ENCODE peak calls at places on chromosomes 2 and 18, in eight cellular contexts. One of them, this sample, is unnamed.
A peak's percentile ranks its signal among the peaks of the same experiment; 100 is the strongest.

GRCh38 chr2:191218292-191218898 is 26.8 kb upstream of the MYO1B start:
- DNase-seq in transverse colon: peak; percentile 41
- DNase-seq in fibroblast of lung: peak; percentile 81
- DNase-seq in esophagus squamous epithelium: no peak
- DNase-seq in OCI-LY7: peak; percentile 57
- DNase-seq in Panc1: peak; percentile 88
- DNase-seq in breast epithelium: no peak
- DNase-seq in testis: peak; percentile 69
- DNase-seq in this sample: no peak

GRCh38 chr2:170929686-170930050 is 615 bp downstream of the GORASP2 start:
- DNase-seq in Panc1: no peak
- DNase-seq in transverse colon: peak; percentile 68
- DNase-seq in fibroblast of lung: peak; percentile 33
- DNase-seq in esophagus squamous epithelium: no peak
- DNase-seq in testis: peak; percentile 62
- DNase-seq in OCI-LY7: peak; percentile 72
- DNase-seq in breast epithelium: peak; percentile 67
- DNase-seq in this sample: peak; percentile 75

GRCh38 chr18:28439870-28440269 is 262.9 kb upstream of the CDH2 start:
- DNase-seq in testis: no peak
- DNase-seq in transverse colon: no peak
- DNase-seq in breast epithelium: no peak
- DNase-seq in fibroblast of lung: no peak
- DNase-seq in esophagus squamous epithelium: no peak
- DNase-seq in OCI-LY7: no peak
- DNase-seq in Panc1: no peak
- DNase-seq in this sample: no peak

GRCh38 chr2:141513853-141514252 is 617.0 kb downstream of the LRP1B start:
- DNase-seq in Panc1: no peak
- DNase-seq in fibroblast of lung: no peak
- DNase-seq in OCI-LY7: no peak
- DNase-seq in transverse colon: no peak
- DNase-seq in testis: no peak
- DNase-seq in esophagus squamous epithelium: no peak
- DNase-seq in breast epithelium: no peak
- DNase-seq in this sample: no peak

GRCh38 chr18:47251289-47252120 is at the start of gene SKOR2:
- DNase-seq in breast epithelium: no peak
- DNase-seq in OCI-LY7: no peak
- DNase-seq in transverse colon: no peak
- DNase-seq in testis: no peak
- DNase-seq in fibroblast of lung: no peak
- DNase-seq in esophagus squamous epithelium: no peak
- DNase-seq in Panc1: no peak
- DNase-seq in this sample: no peak

GRCh38 chr2:62801814-62802524 is 96.5 kb downstream of the EHBP1 start:
- DNase-seq in Panc1: no peak
- DNase-seq in transverse colon: no peak
- DNase-seq in breast epithelium: no peak
- DNase-seq in fibroblast of lung: no peak
- DNase-seq in OCI-LY7: peak; percentile 3
- DNase-seq in testis: no peak
- DNase-seq in esophagus squamous epithelium: no peak
- DNase-seq in this sample: no peak

GRCh38 chr2:64799592-64800252 is 146.0 kb upstream of the SERTAD2 start:
- DNase-seq in breast epithelium: no peak
- DNase-seq in transverse colon: no peak
- DNase-seq in Panc1: no peak
- DNase-seq in testis: no peak
- DNase-seq in fibroblast of lung: no peak
- DNase-seq in OCI-LY7: no peak
- DNase-seq in esophagus squamous epithelium: no peak
- DNase-seq in this sample: no peak

GRCh38 chr2:61993422-61994024 is 88.0 kb downstream of the COMMD1 start:
- DNase-seq in esophagus squamous epithelium: no peak
- DNase-seq in fibroblast of lung: peak; percentile 71
- DNase-seq in breast epithelium: no peak
- DNase-seq in Panc1: peak; percentile 38
- DNase-seq in transverse colon: peak; percentile 22
- DNase-seq in OCI-LY7: peak; percentile 80
- DNase-seq in testis: peak; percentile 49
- DNase-seq in this sample: no peak

GRCh38 chr18:78980777-78981651 is 1.4 kb downstream of the SALL3 start:
- DNase-seq in esophagus squamous epithelium: no peak
- DNase-seq in Panc1: no peak
- DNase-seq in transverse colon: no peak
- DNase-seq in fibroblast of lung: no peak
- DNase-seq in testis: no peak
- DNase-seq in breast epithelium: no peak
- DNase-seq in OCI-LY7: no peak
- DNase-seq in this sample: no peak

GRCh38 chr2:106685180-106685897 is 198.2 kb downstream of the CD8B2 start:
- DNase-seq in breast epithelium: no peak
- DNase-seq in transverse colon: no peak
- DNase-seq in OCI-LY7: no peak
- DNase-seq in esophagus squamous epithelium: no peak
- DNase-seq in Panc1: no peak
- DNase-seq in fibroblast of lung: no peak
- DNase-seq in testis: no peak
- DNase-seq in this sample: no peak

DNA sequence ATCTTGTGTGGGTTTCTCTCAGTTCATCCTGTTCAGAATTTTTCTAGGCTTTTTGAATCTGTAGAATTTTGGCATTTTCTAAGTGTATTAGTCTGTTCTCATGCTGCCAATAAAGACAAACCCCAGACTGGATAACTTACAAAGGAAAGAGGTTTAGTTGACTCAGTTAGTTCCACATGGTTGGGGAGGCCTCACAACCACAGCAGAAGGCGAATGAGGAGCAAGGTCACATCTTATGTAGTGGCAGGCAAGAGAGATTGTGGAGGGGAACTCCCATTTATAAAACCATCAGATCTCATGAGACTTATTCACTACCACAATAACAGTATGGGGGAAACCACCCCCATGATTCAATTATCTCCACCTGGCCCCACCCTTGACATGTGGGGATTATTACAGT is 199.2 kb downstream of the ST6GAL2 start:
- DNase-seq in breast epithelium: no peak
- DNase-seq in testis: no peak
- DNase-seq in OCI-LY7: no peak
- DNase-seq in Panc1: no peak
- DNase-seq in esophagus squamous epithelium: no peak
- DNase-seq in transverse colon: no peak
- DNase-seq in fibroblast of lung: no peak
- DNase-seq in this sample: no peak
- TF ChIP-seq CTCF in breast epithelium: no peak
- TF ChIP-seq CTCF in testis: no peak
- TF ChIP-seq CTCF in OCI-LY7: no peak
- TF ChIP-seq CTCF in Panc1: no peak
- TF ChIP-seq CTCF in esophagus squamous epithelium: no peak
- TF ChIP-seq CTCF in transverse colon: no peak
- TF ChIP-seq CTCF in fibroblast of lung: no peak
- TF ChIP-seq CTCF in this sample: no peak

GRCh38 chr2:71455011-71455740 is 1.8 kb downstream of the DYSF start:
- DNase-seq in transverse colon: no peak
- DNase-seq in OCI-LY7: no peak
- DNase-seq in Panc1: no peak
- DNase-seq in fibroblast of lung: no peak
- DNase-seq in breast epithelium: no peak
- DNase-seq in testis: no peak
- DNase-seq in esophagus squamous epithelium: no peak
- DNase-seq in this sample: peak; percentile 53

GRCh38 chr2:71454221-71455010 is 1.1 kb downstream of the DYSF start:
- DNase-seq in Panc1: no peak
- DNase-seq in transverse colon: no peak
- DNase-seq in testis: no peak
- DNase-seq in OCI-LY7: no peak
- DNase-seq in breast epithelium: no peak
- DNase-seq in esophagus squamous epithelium: no peak
- DNase-seq in fibroblast of lung: no peak
- DNase-seq in this sample: peak; percentile 71

GRCh38 chr2:71456617-71457016 is 3.3 kb downstream of the DYSF start:
- DNase-seq in testis: no peak
- DNase-seq in transverse colon: no peak
- DNase-seq in OCI-LY7: no peak
- DNase-seq in Panc1: no peak
- DNase-seq in fibroblast of lung: no peak
- DNase-seq in esophagus squamous epithelium: no peak
- DNase-seq in breast epithelium: no peak
- DNase-seq in this sample: no peak

GRCh38 chr2:71457123-71457958 is 4.0 kb downstream of the DYSF start:
- DNase-seq in breast epithelium: no peak
- DNase-seq in Panc1: no peak
- DNase-seq in fibroblast of lung: no peak
- DNase-seq in testis: no peak
- DNase-seq in transverse colon: no peak
- DNase-seq in OCI-LY7: no peak
- DNase-seq in esophagus squamous epithelium: no peak
- DNase-seq in this sample: no peak

DNA sequence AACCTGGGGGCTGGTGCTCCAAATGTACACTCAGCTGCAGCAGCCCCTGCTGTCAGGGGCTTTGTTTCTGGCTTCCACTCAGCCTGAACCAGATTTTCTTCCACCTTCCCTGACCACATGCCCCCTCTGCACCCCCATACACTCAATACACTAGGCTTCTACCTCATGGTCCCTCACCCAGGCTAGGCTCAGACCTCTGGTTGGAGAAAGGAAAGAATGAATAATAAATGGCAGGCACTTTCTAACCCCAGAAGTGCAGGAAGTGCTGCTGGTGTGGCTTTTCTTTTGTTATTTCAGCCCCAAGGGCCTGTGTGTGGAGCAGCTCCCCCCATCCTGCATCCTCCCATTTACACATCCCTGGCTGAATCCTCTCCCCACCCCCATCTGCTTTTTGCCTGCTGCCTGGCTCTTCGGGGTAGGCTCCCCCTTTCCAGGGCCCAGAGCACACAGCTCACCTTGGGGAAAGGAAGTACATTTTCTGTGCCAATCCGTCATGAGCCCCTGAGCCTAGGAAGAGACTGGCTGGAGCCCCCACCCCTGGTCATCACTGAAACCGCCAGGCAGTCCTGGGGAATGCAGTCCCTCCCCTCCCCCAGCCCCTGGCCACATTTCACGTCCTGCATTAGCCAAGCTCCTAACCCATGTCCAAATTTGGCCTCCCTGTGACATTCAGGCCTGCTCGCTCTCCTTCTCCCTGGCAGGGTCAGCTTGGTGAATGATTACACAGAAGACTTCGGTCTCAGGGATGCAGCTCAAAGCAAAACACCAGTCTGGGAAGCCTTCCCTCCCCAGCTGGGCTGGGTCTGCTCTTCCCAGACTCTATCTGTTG is 2.6 kb downstream of the DYSF start:
- DNase-seq in transverse colon: no peak
- DNase-seq in fibroblast of lung: no peak
- DNase-seq in OCI-LY7: peak; percentile 7
- DNase-seq in breast epithelium: no peak
- DNase-seq in testis: no peak
- DNase-seq in Panc1: no peak
- DNase-seq in esophagus squamous epithelium: no peak
- DNase-seq in this sample: peak; percentile 64
- H3K4me1 ChIP-seq in transverse colon: peaks cover 8% of the 10 kb centered on the region
- H3K4me1 ChIP-seq in fibroblast of lung: no peaks in the 10 kb centered on the region
- H3K4me1 ChIP-seq in OCI-LY7: peaks cover 10% of the 10 kb centered on the region
- H3K4me1 ChIP-seq in breast epithelium: no peaks in the 10 kb centered on the region
- H3K4me1 ChIP-seq in testis: peaks cover 14% of the 10 kb centered on the region
- H3K4me1 ChIP-seq in Panc1: no peaks in the 10 kb centered on the region
- H3K4me1 ChIP-seq in esophagus squamous epithelium: peaks cover 11% of the 10 kb centered on the region
- H3K4me1 ChIP-seq in this sample: peaks cover 12% of the 10 kb centered on the region

GRCh38 chr2:128512664-128513415 is 194.2 kb upstream of the HS6ST1 start:
- DNase-seq in esophagus squamous epithelium: no peak
- DNase-seq in transverse colon: no peak
- DNase-seq in fibroblast of lung: peak; percentile 9
- DNase-seq in Panc1: no peak
- DNase-seq in testis: peak; percentile 90
- DNase-seq in OCI-LY7: no peak
- DNase-seq in breast epithelium: no peak
- DNase-seq in this sample: no peak

GRCh38 chr2:128511731-128512663 is 193.3 kb upstream of the HS6ST1 start:
- DNase-seq in testis: no peak
- DNase-seq in OCI-LY7: no peak
- DNase-seq in fibroblast of lung: no peak
- DNase-seq in Panc1: no peak
- DNase-seq in breast epithelium: no peak
- DNase-seq in transverse colon: no peak
- DNase-seq in esophagus squamous epithelium: no peak
- DNase-seq in this sample: no peak

GRCh38 chr2:128514555-128514955 is 195.9 kb upstream of the HS6ST1 start:
- DNase-seq in esophagus squamous epithelium: no peak
- DNase-seq in Panc1: no peak
- DNase-seq in OCI-LY7: no peak
- DNase-seq in testis: no peak
- DNase-seq in fibroblast of lung: no peak
- DNase-seq in breast epithelium: no peak
- DNase-seq in transverse colon: no peak
- DNase-seq in this sample: no peak

GRCh38 chr2:128510701-128511100 is 192.0 kb upstream of the HS6ST1 start:
- DNase-seq in esophagus squamous epithelium: no peak
- DNase-seq in fibroblast of lung: peak; percentile 87
- DNase-seq in testis: no peak
- DNase-seq in Panc1: no peak
- DNase-seq in OCI-LY7: no peak
- DNase-seq in breast epithelium: no peak
- DNase-seq in transverse colon: no peak
- DNase-seq in this sample: no peak

GRCh38 chr2:128513416-128514283 is 195.0 kb upstream of the HS6ST1 start:
- DNase-seq in breast epithelium: no peak
- DNase-seq in esophagus squamous epithelium: no peak
- DNase-seq in OCI-LY7: peak; percentile 41
- DNase-seq in Panc1: no peak
- DNase-seq in transverse colon: peak; percentile 17
- DNase-seq in fibroblast of lung: no peak
- DNase-seq in testis: no peak
- DNase-seq in this sample: no peak
- H3K27ac ChIP-seq in breast epithelium: no peak overlapping the region
- H3K27ac ChIP-seq in esophagus squamous epithelium: no peak overlapping the region
- H3K27ac ChIP-seq in OCI-LY7: no peak overlapping the region
- H3K27ac ChIP-seq in Panc1: no peak overlapping the region
- H3K27ac ChIP-seq in transverse colon: no peak overlapping the region
- H3K27ac ChIP-seq in fibroblast of lung: no peak overlapping the region
- H3K27ac ChIP-seq in testis: peak overlapping the region; percentile 62
- H3K27ac ChIP-seq in this sample: no peak overlapping the region

DNA sequence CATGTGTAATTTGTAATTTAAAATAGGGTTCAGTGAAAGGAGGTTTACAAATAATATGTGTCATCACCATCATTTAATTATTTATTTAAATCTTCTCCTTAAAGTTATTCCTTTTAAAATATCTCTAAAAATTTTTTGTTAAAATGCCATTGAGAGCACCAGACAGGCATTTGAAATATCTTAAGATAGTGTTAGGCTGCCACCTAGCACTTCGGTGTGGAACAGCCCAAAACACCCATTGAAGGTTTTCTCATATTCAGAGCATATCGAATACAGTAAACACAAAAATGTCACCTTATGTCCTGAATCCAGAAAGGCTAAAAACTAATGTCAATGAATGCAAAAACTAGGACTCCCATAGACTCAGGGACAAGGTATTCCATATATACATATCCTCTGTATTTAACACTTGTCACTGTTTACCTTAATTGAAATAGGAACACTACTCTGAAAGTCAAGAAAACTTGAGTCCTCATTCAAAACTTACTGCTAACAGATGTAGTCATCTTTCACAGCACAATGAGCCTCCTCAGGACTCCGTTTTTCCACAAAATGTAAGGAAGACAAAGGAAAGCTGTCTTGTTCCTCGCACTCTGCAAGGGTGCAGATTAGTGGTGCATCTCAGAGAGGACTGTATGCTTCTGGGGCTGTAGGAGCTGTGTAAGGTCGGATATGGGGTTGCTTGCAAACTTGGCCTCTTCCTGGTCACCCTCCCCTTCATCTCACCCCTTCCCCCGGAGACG is 329.5 kb downstream of the PAX3 start:
- DNase-seq in transverse colon: no peak
- DNase-seq in OCI-LY7: peak; percentile 33
- DNase-seq in testis: peak; percentile 42
- DNase-seq in Panc1: peak; percentile 5
- DNase-seq in esophagus squamous epithelium: no peak
- DNase-seq in breast epithelium: no peak
- DNase-seq in fibroblast of lung: peak; percentile 69
- DNase-seq in this sample: no peak
- TF ChIP-seq CTCF in transverse colon: peak; percentile 65
- TF ChIP-seq CTCF in OCI-LY7: peak; percentile 83
- TF ChIP-seq CTCF in testis: peak; percentile 66
- TF ChIP-seq CTCF in Panc1: peak; percentile 74
- TF ChIP-seq CTCF in esophagus squamous epithelium: no peak
- TF ChIP-seq CTCF in breast epithelium: peak; percentile 62
- TF ChIP-seq CTCF in fibroblast of lung: peak; percentile 82
- TF ChIP-seq CTCF in this sample: peak; percentile 15